ENCODE peak calls at places on chromosomes 13 and 19, in ten cellular contexts. A is GM12891, B is breast epithelium, S is GM12892, O is endothelial cell of umbilical vein, H is transverse colon, Q is GM23338, U is esophagus muscularis mucosa, D is prostate gland, K is SK-N-SH. P is an unnamed sample.
A peak's percentile ranks its signal among the peaks of the same experiment; 100 is the strongest.

GRCh38 chr13:94345374-94346195 is 133.9 kb downstream of the DCT start:
- DNase-seq in A (no peak), B (no peak), S (no peak), O (peak; percentile 73), H (no peak), Q (no peak), U (no peak), D (peak; percentile 37), K (peak; percentile 51), P (no peak)

GRCh38 chr19:32519023-32519422 is 62.0 kb upstream of the PDCD5 start:
- DNase-seq in A (no peak), B (no peak), S (no peak), O (no peak), H (no peak), Q (no peak), U (peak; percentile 2), D (no peak), K (no peak), P (no peak)

GRCh38 chr19:5828661-5829566 is 10.6 kb downstream of the FUT6 start:
- DNase-seq in A (no peak), B (no peak), S (peak; percentile 52), O (peak; percentile 16), H (peak; percentile 58), Q (peak; percentile 74), U (no peak), D (no peak), K (peak; percentile 89), P (peak; percentile 50)

GRCh38 chr19:54429176-54429495 is 13.9 kb downstream of the TTYH1 start:
- DNase-seq in A (no peak), B (no peak), S (no peak), O (no peak), H (no peak), Q (no peak), U (no peak), D (no peak), K (no peak), P (no peak)

GRCh38 chr13:99307648-99308339 is 595 bp upstream of the GPR183 start:
- DNase-seq in A (no peak), B (no peak), S (no peak), O (peak; percentile 84), H (peak; percentile 41), Q (no peak), U (no peak), D (no peak), K (no peak), P (no peak)

GRCh38 chr19:46761418-46761831 is 15.2 kb upstream of the STRN4 start:
- DNase-seq in A (no peak), B (peak; percentile 70), S (no peak), O (no peak), H (no peak), Q (no peak), U (no peak), D (peak; percentile 65), K (no peak), P (no peak)

GRCh38 chr19:10513223-10513622 is 4.0 kb downstream of the S1PR5 start:
- DNase-seq in A (no peak), B (no peak), S (no peak), O (no peak), H (no peak), Q (no peak), U (no peak), D (no peak), K (no peak), P (no peak)

GRCh38 chr13:65368832-65369231 is 1861.3 kb downstream of the PCDH9 start:
- DNase-seq in A (no peak), B (no peak), S (no peak), O (no peak), H (no peak), Q (no peak), U (no peak), D (no peak), K (no peak), P (no peak)

GRCh38 chr19:8138201-8138600 is 11.2 kb downstream of the FBN3 start:
- DNase-seq in A (no peak), B (no peak), S (no peak), O (no peak), H (no peak), Q (no peak), U (no peak), D (no peak), K (peak; percentile 29), P (no peak)

GRCh38 chr19:3057275-3057714 is 5.0 kb downstream of the TLE5 start:
- DNase-seq in A (no peak), B (peak; percentile 92), S (no peak), O (no peak), H (peak; percentile 73), Q (no peak), U (no peak), D (peak; percentile 93), K (no peak), P (no peak)

GRCh38 chr13:22757530-22758120 is 423.2 kb upstream of the SGCG start:
- DNase-seq in A (no peak), B (no peak), S (no peak), O (no peak), H (no peak), Q (peak; percentile 24), U (no peak), D (no peak), K (peak; percentile 12), P (no peak)

DNA sequence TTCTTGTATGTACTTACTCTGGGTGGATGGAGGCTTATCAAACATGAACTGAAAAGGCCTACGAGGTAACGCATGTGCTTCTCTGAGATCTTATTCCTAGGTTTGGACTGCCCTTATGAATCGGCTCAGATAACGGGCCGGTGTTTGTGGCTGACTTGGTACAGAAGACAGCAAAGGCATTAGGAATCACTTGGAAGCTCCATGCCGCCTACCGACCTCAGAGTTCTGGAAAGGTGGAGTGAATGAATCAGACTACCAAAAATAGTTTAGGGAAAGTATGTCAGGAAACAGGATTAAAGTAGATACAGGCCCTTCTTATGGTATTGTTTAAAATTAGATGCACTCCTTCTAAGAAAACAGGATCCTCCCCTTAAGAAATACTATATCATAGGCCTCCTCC is 172.4 kb upstream of the PCDH9 start:
- DNase-seq in A (no peak), B (no peak), S (no peak), O (no peak), H (no peak), Q (no peak), U (no peak), D (no peak), K (no peak), P (no peak)
- TF ChIP-seq POLR2AphosphoS5 in A (no peak), B (no peak), S (no peak), O (no peak), H (no peak), Q (no peak), U (no peak), D (no peak), K (no peak), P (no peak)

GRCh38 chr19:50495020-50495531 is 15.9 kb downstream of the JOSD2 start:
- DNase-seq in A (no peak), B (no peak), S (no peak), O (no peak), H (no peak), Q (no peak), U (no peak), D (no peak), K (no peak), P (no peak)

GRCh38 chr19:50492303-50493052 is 15.8 kb upstream of the GARIN5A start:
- DNase-seq in A (no peak), B (no peak), S (no peak), O (no peak), H (no peak), Q (no peak), U (no peak), D (no peak), K (peak; percentile 53), P (peak; percentile 60)

GRCh38 chr19:50496189-50497029 is 14.6 kb downstream of the JOSD2 start:
- DNase-seq in A (no peak), B (no peak), S (no peak), O (no peak), H (no peak), Q (peak; percentile 59), U (no peak), D (no peak), K (peak; percentile 69), P (no peak)

GRCh38 chr19:50493171-50493570 is 16.5 kb upstream of the GARIN5A start:
- DNase-seq in A (no peak), B (no peak), S (no peak), O (no peak), H (no peak), Q (no peak), U (no peak), D (no peak), K (no peak), P (no peak)

GRCh38 chr19:50494186-50495019 is 16.6 kb downstream of the JOSD2 start:
- DNase-seq in A (no peak), B (no peak), S (no peak), O (no peak), H (no peak), Q (no peak), U (no peak), D (no peak), K (no peak), P (no peak)
- TF ChIP-seq POLR2AphosphoS5 in A (no peak), B (no peak), S (no peak), O (no peak), H (no peak), Q (no peak), U (no peak), D (no peak), K (no peak), P (no peak)

GRCh38 chr19:51593969-51594773 is 23.1 kb downstream of the ZNF175 start:
- DNase-seq in A (peak; percentile 96), B (peak; percentile 96), S (peak; percentile 95), O (peak; percentile 97), H (peak; percentile 99), Q (peak; percentile 99), U (peak; percentile 99), D (peak; percentile 98), K (peak; percentile 96), P (peak; percentile 99)
- TF ChIP-seq POLR2AphosphoS5 in A (no peak), B (peak; percentile 63), S (no peak), O (no peak), H (peak; percentile 51), Q (peak; percentile 63), U (peak; percentile 97), D (peak; percentile 99), K (peak; percentile 53), P (no peak)

GRCh38 chr13:91809161-91809560 is 410.7 kb downstream of the GPC5 start:
- DNase-seq in A (no peak), B (no peak), S (no peak), O (no peak), H (no peak), Q (no peak), U (no peak), D (no peak), K (no peak), P (no peak)

GRCh38 chr13:91817250-91817649 is 418.8 kb downstream of the GPC5 start:
- DNase-seq in A (no peak), B (no peak), S (no peak), O (peak; percentile 19), H (no peak), Q (no peak), U (no peak), D (no peak), K (peak; percentile 17), P (peak; percentile 20)

GRCh38 chr13:91813255-91813654 is 414.8 kb downstream of the GPC5 start:
- DNase-seq in A (no peak), B (no peak), S (no peak), O (no peak), H (no peak), Q (no peak), U (no peak), D (no peak), K (peak; percentile 27), P (peak; percentile 8)
- TF ChIP-seq POLR2AphosphoS5 in A (no peak), B (no peak), S (no peak), O (no peak), H (peak; percentile 67), Q (no peak), U (no peak), D (no peak), K (peak; percentile 31), P (no peak)

GRCh38 chr13:45335397-45336024 is 5.5 kb downstream of the TPT1 start:
- DNase-seq in A (no peak), B (no peak), S (no peak), O (no peak), H (no peak), Q (no peak), U (no peak), D (no peak), K (no peak), P (no peak)
- TF ChIP-seq POLR2AphosphoS5 in A (peak; percentile 69), B (no peak), S (peak; percentile 57), O (peak; percentile 68), H (no peak), Q (no peak), U (no peak), D (no peak), K (peak; percentile 48), P (peak; percentile 18)

P was measured in K562.